ENCODE peak calls at places on chromosomes 1 and 21, in four cellular contexts. R is mesendoderm, B is fibroblast of lung, S is AG09309. F is an unnamed sample.

GRCh38 chr1:25550155-25550506 is 6.7 kb downstream of the LDLRAP1 start:
- DNase-seq in R (no peak), B (peak), S (no peak), F (peak)

GRCh38 chr1:216168481-216169005 is 254.7 kb downstream of the USH2A start:
- DNase-seq in R (no peak), B (no peak), S (no peak), F (no peak)

GRCh38 chr21:36661511-36662309 is 37.2 kb upstream of the SIM2 start:
- DNase-seq in R (peak), B (peak), S (no peak), F (no peak)

GRCh38 chr1:76254165-76255043 is 179.9 kb downstream of the ST6GALNAC3 start:
- DNase-seq in R (peak), B (peak), S (no peak), F (no peak)

GRCh38 chr1:112026018-112026417 is 36.5 kb upstream of the KCND3 start:
- DNase-seq in R (no peak), B (peak), S (no peak), F (no peak)

GRCh38 chr1:37634554-37635308 is at the start of gene RSPO1:
- DNase-seq in R (peak), B (peak), S (no peak), F (no peak)

GRCh38 chr1:109148838-109149555 is 35.1 kb downstream of the ELAPOR1 start:
- DNase-seq in R (no peak), B (no peak), S (no peak), F (no peak)

GRCh38 chr1:221915764-221916163 is 173.9 kb upstream of the DUSP10 start:
- DNase-seq in R (no peak), B (no peak), S (no peak), F (no peak)

GRCh38 chr1:12554521-12555305 is 63.3 kb downstream of the DHRS3 start:
- DNase-seq in R (no peak), B (no peak), S (no peak), F (no peak)

GRCh38 chr1:175075572-175076568 is 8.2 kb downstream of the TNN start:
- DNase-seq in R (peak), B (peak), S (no peak), F (no peak)

GRCh38 chr1:3213730-3214129 is 144.7 kb downstream of the PRDM16 start:
- DNase-seq in R (no peak), B (no peak), S (no peak), F (no peak)

GRCh38 chr1:239186487-239186886 is 199.9 kb upstream of the CHRM3 start:
- DNase-seq in R (no peak), B (no peak), S (no peak), F (no peak)

GRCh38 chr1:26999440-26999987 is 6.0 kb downstream of the TRNP1 start:
- DNase-seq in R (peak), B (peak), S (peak), F (no peak)